ENCODE peak calls at places on chromosomes 12 and 14, in five cellular contexts. R is AG09319, K is fibroblast of villous mesenchyme, J is Peyer's patch, X is HepG2. V is an unnamed sample.

GRCh38 chr12:116812238-116812637 is 69.0 kb downstream of the HRK start:
- DNase-seq in R (no peak), K (no peak), J (no peak), X (no peak), V (no peak)

GRCh38 chr14:81314443-81315175 is 85.5 kb downstream of the STON2 start:
- DNase-seq in R (no peak), K (no peak), J (no peak), X (no peak), V (no peak)

GRCh38 chr12:3671330-3672112 is 81.4 kb downstream of the CRACR2A start:
- DNase-seq in R (no peak), K (no peak), J (no peak), X (no peak), V (no peak)

GRCh38 chr12:38324896-38325295 is 8.3 kb downstream of the ALG10B start:
- DNase-seq in R (no peak), K (no peak), J (no peak), X (no peak), V (no peak)

GRCh38 chr14:99522934-99523660 is 41.9 kb downstream of the CCNK start:
- DNase-seq in R (no peak), K (peak), J (no peak), X (no peak), V (no peak)

GRCh38 chr12:15186593-15186992 is 34.6 kb downstream of the RERG start:
- DNase-seq in R (no peak), K (no peak), J (no peak), X (no peak), V (no peak)

GRCh38 chr14:68631058-68631690 is 161.7 kb downstream of the ZFP36L1 start:
- DNase-seq in R (no peak), K (no peak), J (no peak), X (no peak), V (no peak)

GRCh38 chr12:93229494-93230310 is 148.0 kb upstream of the NUDT4 start:
- DNase-seq in R (peak), K (peak), J (no peak), X (peak), V (peak)

GRCh38 chr14:89266754-89267153 is 150.3 kb downstream of the FOXN3 start:
- DNase-seq in R (no peak), K (no peak), J (no peak), X (no peak), V (no peak)

GRCh38 chr12:26422839-26423398 is 227.5 kb downstream of the SSPN start:
- DNase-seq in R (no peak), K (no peak), J (no peak), X (no peak), V (no peak)

GRCh38 chr14:92877757-92878431 is 45.1 kb upstream of the CHGA start:
- DNase-seq in R (no peak), K (no peak), J (no peak), X (peak), V (no peak)

GRCh38 chr12:68100241-68100640 is 59.3 kb downstream of the IFNG start:
- DNase-seq in R (no peak), K (no peak), J (no peak), X (no peak), V (no peak)

GRCh38 chr14:92687681-92688433 is 60.6 kb downstream of the LGMN start:
- DNase-seq in R (no peak), K (peak), J (no peak), X (no peak), V (no peak)

GRCh38 chr14:22882529-22883190 is 362 bp upstream of the REM2 start:
- DNase-seq in R (no peak), K (peak), J (peak), X (no peak), V (no peak)

GRCh38 chr14:78005325-78005724 is 164.8 kb upstream of the NRXN3 start:
- DNase-seq in R (no peak), K (no peak), J (no peak), X (no peak), V (no peak)

GRCh38 chr14:92665699-92666110 is 82.7 kb downstream of the LGMN start:
- DNase-seq in R (no peak), K (no peak), J (no peak), X (no peak), V (no peak)

GRCh38 chr12:31728289-31728916 is 418 bp downstream of the AMN1 start:
- DNase-seq in R (no peak), K (peak), J (peak), X (no peak), V (no peak)

GRCh38 chr14:79585845-79586244 is 625.5 kb downstream of the DIO2 start:
- DNase-seq in R (no peak), K (no peak), J (no peak), X (no peak), V (no peak)

GRCh38 chr14:59262717-59263469 is 74.4 kb downstream of the DAAM1 start:
- DNase-seq in R (no peak), K (no peak), J (peak), X (peak), V (no peak)

GRCh38 chr12:57619434-57620244 is 8.4 kb downstream of the ARHGEF25 start:
- DNase-seq in R (no peak), K (no peak), J (no peak), X (no peak), V (no peak)

GRCh38 chr14:45621731-45622130 is 368.7 kb upstream of the MIS18BP1 start:
- DNase-seq in R (no peak), K (no peak), J (no peak), X (no peak), V (no peak)

GRCh38 chr14:68519788-68520187 is 273.1 kb downstream of the ZFP36L1 start:
- DNase-seq in R (no peak), K (no peak), J (no peak), X (no peak), V (no peak)

GRCh38 chr12:57890191-57891120 is 43.9 kb upstream of the CTDSP2 start:
- DNase-seq in R (no peak), K (peak), J (no peak), X (no peak), V (no peak)

GRCh38 chr12:56720696-56721615 is 4.1 kb downstream of the NACA start:
- DNase-seq in R (no peak), K (no peak), J (no peak), X (no peak), V (no peak)

GRCh38 chr12:63668028-63668799 is at the start of gene DPY19L2:
- DNase-seq in R (peak), K (peak), J (peak), X (peak), V (peak)

GRCh38 chr12:49061157-49061650 is 610 bp upstream of the KMT2D start:
- DNase-seq in R (no peak), K (no peak), J (no peak), X (no peak), V (no peak)

GRCh38 chr12:115204957-115205754 is 521.2 kb upstream of the TBX3 start:
- DNase-seq in R (no peak), K (peak), J (no peak), X (no peak), V (peak)

GRCh38 chr12:115209230-115209629 is 525.3 kb upstream of the TBX3 start:
- DNase-seq in R (no peak), K (peak), J (no peak), X (no peak), V (no peak)

GRCh38 chr12:115205755-115206308 is 521.9 kb upstream of the TBX3 start:
- DNase-seq in R (no peak), K (no peak), J (no peak), X (no peak), V (no peak)

GRCh38 chr12:115208098-115208497 is 524.1 kb upstream of the TBX3 start:
- DNase-seq in R (no peak), K (no peak), J (no peak), X (no peak), V (no peak)

GRCh38 chr12:115207216-115207915 is 523.4 kb upstream of the TBX3 start:
- DNase-seq in R (no peak), K (no peak), J (no peak), X (no peak), V (no peak)
- TF ChIP-seq CTCF in R (no peak), K (no peak), J (no peak), X (no peak), V (no peak)

GRCh38 chr14:56482306-56482705 is 97.3 kb upstream of the TMEM260 start:
- DNase-seq in R (no peak), K (no peak), J (no peak), X (no peak), V (no peak)
- TF ChIP-seq CTCF in R (no peak), K (peak), J (no peak), X (peak), V (no peak)

DNA sequence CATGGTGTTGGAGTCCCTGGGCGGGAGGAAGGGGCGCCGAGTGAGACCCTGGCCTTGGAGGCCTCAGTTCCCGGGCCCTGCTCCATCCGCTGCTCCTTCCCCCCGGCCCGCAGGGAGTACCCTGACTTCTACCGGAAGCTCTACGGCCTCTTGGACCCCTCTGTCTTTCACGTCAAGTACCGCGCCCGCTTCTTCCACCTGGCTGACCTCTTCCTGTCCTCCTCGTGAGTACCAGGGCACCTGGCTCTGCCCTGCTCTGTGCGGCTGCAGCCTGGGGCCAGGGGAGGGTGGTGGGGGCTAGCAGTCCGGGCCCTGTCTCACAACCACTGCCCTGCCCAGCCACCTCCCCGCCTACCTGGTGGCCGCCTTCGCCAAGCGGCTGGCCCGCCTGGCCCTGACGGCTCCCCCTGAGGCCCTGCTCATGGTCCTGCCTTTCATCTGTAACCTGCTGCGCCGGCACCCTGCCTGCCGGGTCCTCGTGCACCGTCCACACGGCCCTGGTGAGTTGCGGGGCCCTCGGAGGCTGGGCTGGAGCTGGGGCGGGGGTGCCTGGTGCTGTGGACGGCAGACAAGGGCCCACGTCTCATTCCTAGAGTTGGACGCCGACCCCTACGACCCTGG is 7.0 kb downstream of the NOC4L start:
- DNase-seq in R (no peak), K (no peak), J (no peak), X (no peak), V (no peak)
- TF ChIP-seq CTCF in R (no peak), K (no peak), J (no peak), X (no peak), V (no peak)

DNA sequence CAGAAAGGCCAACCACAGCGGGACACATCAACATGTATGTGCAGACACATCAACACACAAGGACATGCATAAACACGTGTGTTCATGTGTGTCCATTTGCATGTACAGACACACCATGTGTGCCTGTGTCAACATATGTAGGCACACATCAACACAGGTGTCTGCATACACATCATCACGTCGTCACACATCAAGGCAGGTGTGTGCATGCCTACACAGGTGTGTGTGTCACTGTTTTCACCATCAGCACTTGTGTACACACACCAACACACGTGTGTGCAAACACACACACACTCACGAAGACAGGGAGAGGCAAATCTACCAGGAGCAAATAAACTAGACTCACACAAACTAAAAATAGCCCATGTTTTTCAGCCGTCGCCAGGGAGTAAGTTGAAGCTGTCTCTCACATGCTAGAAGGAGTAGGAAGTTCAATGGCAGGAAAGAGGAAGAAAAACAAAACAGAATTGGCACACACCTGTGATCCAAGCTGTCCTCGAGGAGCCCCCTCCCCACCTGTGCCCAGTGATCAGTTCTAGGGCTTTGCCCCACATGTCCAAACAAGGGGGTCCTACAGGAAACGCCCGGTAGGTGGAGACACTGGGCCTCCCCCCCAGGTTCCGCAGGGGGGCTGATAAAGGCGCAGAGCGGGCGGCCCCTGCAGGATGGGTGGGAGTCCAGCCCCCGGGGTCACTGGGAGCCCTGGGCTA is 7.4 kb downstream of the SCARB1 start:
- DNase-seq in R (no peak), K (no peak), J (no peak), X (no peak), V (no peak)
- TF ChIP-seq CTCF in R (no peak), K (no peak), J (no peak), X (no peak), V (peak)

DNA sequence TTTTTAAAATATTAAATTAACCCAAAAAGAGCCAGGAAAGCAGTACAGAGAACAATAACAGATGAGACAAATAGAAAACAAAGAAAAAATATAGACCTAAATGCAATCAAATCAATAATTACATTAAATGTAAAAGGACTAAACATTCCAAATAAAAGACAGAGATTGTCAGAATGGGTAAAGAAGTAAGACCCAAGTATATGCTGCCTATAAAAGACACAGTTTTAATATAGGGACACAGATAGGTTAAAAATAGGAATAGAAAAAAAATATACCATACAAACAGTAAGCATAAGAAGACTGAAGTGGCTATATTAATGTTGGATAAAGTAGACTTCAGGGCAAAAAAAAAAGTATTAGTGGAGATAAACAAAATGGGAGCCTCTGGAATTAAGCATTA is 163.1 kb upstream of the BCL2L14 start:
- DNase-seq in R (no peak), K (no peak), J (no peak), X (no peak), V (no peak)
- TF ChIP-seq CTCF in R (no peak), K (no peak), J (no peak), X (no peak), V (no peak)

GRCh38 chr12:126055521-126055920 is 990.3 kb downstream of the AACS start:
- DNase-seq in R (no peak), K (peak), J (no peak), X (no peak), V (no peak)

DNA sequence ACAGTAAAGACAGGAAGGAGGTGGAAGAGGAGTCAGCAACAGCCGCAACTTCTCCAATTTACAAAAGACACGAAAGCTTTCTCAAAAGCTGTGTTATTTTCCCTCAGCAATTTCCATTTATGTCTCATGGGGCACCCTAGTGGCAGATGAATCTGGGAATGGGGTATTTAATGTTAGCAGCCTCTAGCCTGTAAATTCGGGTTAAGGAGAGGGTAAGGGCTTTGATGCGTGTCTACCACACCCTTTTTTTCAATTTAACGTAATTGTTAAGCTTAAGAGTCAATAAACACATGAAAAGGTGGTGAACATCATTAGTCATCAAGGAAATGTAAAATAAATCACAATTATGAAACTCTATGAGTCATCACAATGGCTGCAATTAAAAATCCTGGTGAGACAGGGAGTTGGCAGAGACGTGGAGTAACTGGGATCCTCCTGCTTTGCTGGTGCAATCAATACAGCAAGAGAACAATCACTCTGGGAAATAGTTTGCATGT is 986.4 kb downstream of the AACS start:
- DNase-seq in R (peak), K (peak), J (no peak), X (no peak), V (no peak)
- TF ChIP-seq CTCF in R (no peak), K (peak), J (no peak), X (no peak), V (no peak)